ENCODE peak calls at places on chromosomes 11 and 22, in five cellular contexts. One of them, this sample, is unnamed. For H3K27me3, the result is how much of the 10 kb centered on the place peaks cover.

GRCh38 chr11:131824766-131825165 is 454.4 kb downstream of the NTM start:
- DNase-seq in mesendoderm: no peak
- DNase-seq in AG04450: no peak
- DNase-seq in WERI-Rb-1: no peak
- DNase-seq in adrenal gland: no peak
- DNase-seq in this sample: no peak

GRCh38 chr11:120674537-120674936 is 163.0 kb downstream of the GRIK4 start:
- DNase-seq in mesendoderm: no peak
- DNase-seq in AG04450: peak
- DNase-seq in WERI-Rb-1: no peak
- DNase-seq in adrenal gland: no peak
- DNase-seq in this sample: no peak

GRCh38 chr22:39448205-39449054 is 8.4 kb upstream of the MGAT3 start:
- DNase-seq in mesendoderm: no peak
- DNase-seq in AG04450: no peak
- DNase-seq in WERI-Rb-1: no peak
- DNase-seq in adrenal gland: no peak
- DNase-seq in this sample: no peak

GRCh38 chr11:35160248-35160820 is 21.4 kb downstream of the CD44 start:
- DNase-seq in mesendoderm: peak
- DNase-seq in AG04450: no peak
- DNase-seq in WERI-Rb-1: no peak
- DNase-seq in adrenal gland: no peak
- DNase-seq in this sample: no peak

GRCh38 chr11:75429902-75430691 is 2.9 kb downstream of the KLHL35 start:
- DNase-seq in mesendoderm: peak
- DNase-seq in AG04450: no peak
- DNase-seq in WERI-Rb-1: no peak
- DNase-seq in adrenal gland: peak
- DNase-seq in this sample: no peak

GRCh38 chr22:38176170-38176741 is 5.4 kb downstream of the PLA2G6 start:
- DNase-seq in mesendoderm: no peak
- DNase-seq in AG04450: peak
- DNase-seq in WERI-Rb-1: peak
- DNase-seq in adrenal gland: peak
- DNase-seq in this sample: no peak

GRCh38 chr22:46965552-46966494 is 203.4 kb downstream of the TBC1D22A start:
- DNase-seq in mesendoderm: no peak
- DNase-seq in AG04450: no peak
- DNase-seq in WERI-Rb-1: no peak
- DNase-seq in adrenal gland: no peak
- DNase-seq in this sample: no peak

GRCh38 chr11:83438438-83438837 is 152.3 kb upstream of the CCDC90B start:
- DNase-seq in mesendoderm: no peak
- DNase-seq in AG04450: no peak
- DNase-seq in WERI-Rb-1: no peak
- DNase-seq in adrenal gland: no peak
- DNase-seq in this sample: no peak

GRCh38 chr11:61032824-61033223 is 61.3 kb downstream of the CD6 start:
- DNase-seq in mesendoderm: no peak
- DNase-seq in AG04450: no peak
- DNase-seq in WERI-Rb-1: no peak
- DNase-seq in adrenal gland: no peak
- DNase-seq in this sample: no peak

GRCh38 chr11:121681536-121681935 is 228.8 kb upstream of the SORL1-AS1 start:
- DNase-seq in mesendoderm: no peak
- DNase-seq in AG04450: no peak
- DNase-seq in WERI-Rb-1: no peak
- DNase-seq in adrenal gland: no peak
- DNase-seq in this sample: no peak

GRCh38 chr11:44255406-44256071 is 54.4 kb downstream of the ALX4 start:
- DNase-seq in mesendoderm: no peak
- DNase-seq in AG04450: no peak
- DNase-seq in WERI-Rb-1: no peak
- DNase-seq in adrenal gland: no peak
- DNase-seq in this sample: no peak

GRCh38 chr11:10725114-10725906 is 25.7 kb upstream of the CTR9 start:
- DNase-seq in mesendoderm: no peak
- DNase-seq in AG04450: peak
- DNase-seq in WERI-Rb-1: no peak
- DNase-seq in adrenal gland: no peak
- DNase-seq in this sample: no peak

GRCh38 chr11:34890812-34891211 is 25.4 kb downstream of the APIP start:
- DNase-seq in mesendoderm: no peak
- DNase-seq in AG04450: peak
- DNase-seq in WERI-Rb-1: no peak
- DNase-seq in adrenal gland: no peak
- DNase-seq in this sample: no peak

GRCh38 chr11:34343153-34343552 is 14.7 kb downstream of the ABTB2 start:
- DNase-seq in mesendoderm: no peak
- DNase-seq in AG04450: no peak
- DNase-seq in WERI-Rb-1: no peak
- DNase-seq in adrenal gland: no peak
- DNase-seq in this sample: no peak

GRCh38 chr11:46281374-46281831 is 3.9 kb downstream of the CREB3L1 start:
- DNase-seq in mesendoderm: peak
- DNase-seq in AG04450: no peak
- DNase-seq in WERI-Rb-1: no peak
- DNase-seq in adrenal gland: no peak
- DNase-seq in this sample: no peak

GRCh38 chr22:27667121-27667843 is 134.3 kb downstream of the MN1 start:
- DNase-seq in mesendoderm: peak
- DNase-seq in AG04450: no peak
- DNase-seq in WERI-Rb-1: no peak
- DNase-seq in adrenal gland: peak
- DNase-seq in this sample: no peak

GRCh38 chr11:123505546-123506299 is 75.7 kb downstream of the GRAMD1B start:
- DNase-seq in mesendoderm: peak
- DNase-seq in AG04450: no peak
- DNase-seq in WERI-Rb-1: peak
- DNase-seq in adrenal gland: no peak
- DNase-seq in this sample: no peak

GRCh38 chr11:114040706-114041211 is 18.8 kb upstream of the ZBTB16 start:
- DNase-seq in mesendoderm: no peak
- DNase-seq in AG04450: no peak
- DNase-seq in WERI-Rb-1: no peak
- DNase-seq in adrenal gland: no peak
- DNase-seq in this sample: no peak

GRCh38 chr11:79236541-79236971 is 204.3 kb downstream of the TENM4 start:
- DNase-seq in mesendoderm: peak
- DNase-seq in AG04450: peak
- DNase-seq in WERI-Rb-1: no peak
- DNase-seq in adrenal gland: no peak
- DNase-seq in this sample: no peak

GRCh38 chr22:22407061-22407460 is 101.5 kb downstream of the ZNF280B start:
- DNase-seq in mesendoderm: no peak
- DNase-seq in AG04450: no peak
- DNase-seq in WERI-Rb-1: peak
- DNase-seq in adrenal gland: no peak
- DNase-seq in this sample: no peak
- H3K27me3 ChIP-seq in mesendoderm: under half
- H3K27me3 ChIP-seq in AG04450: under half
- H3K27me3 ChIP-seq in WERI-Rb-1: under half
- H3K27me3 ChIP-seq in adrenal gland: under half
- H3K27me3 ChIP-seq in this sample: half or more

GRCh38 chr22:42720263-42721044 is at the start of gene A4GALT:
- DNase-seq in mesendoderm: no peak
- DNase-seq in AG04450: no peak
- DNase-seq in WERI-Rb-1: no peak
- DNase-seq in adrenal gland: no peak
- DNase-seq in this sample: no peak

GRCh38 chr22:42717197-42717967 is 3.3 kb downstream of the A4GALT start:
- DNase-seq in mesendoderm: peak
- DNase-seq in AG04450: no peak
- DNase-seq in WERI-Rb-1: peak
- DNase-seq in adrenal gland: no peak
- DNase-seq in this sample: no peak

GRCh38 chr22:42719656-42720262 is 911 bp downstream of the A4GALT start:
- DNase-seq in mesendoderm: no peak
- DNase-seq in AG04450: no peak
- DNase-seq in WERI-Rb-1: no peak
- DNase-seq in adrenal gland: no peak
- DNase-seq in this sample: no peak

GRCh38 chr22:42721045-42721434 is 370 bp upstream of the A4GALT start:
- DNase-seq in mesendoderm: no peak
- DNase-seq in AG04450: no peak
- DNase-seq in WERI-Rb-1: no peak
- DNase-seq in adrenal gland: no peak
- DNase-seq in this sample: no peak

GRCh38 chr22:42719133-42719532 is 1.5 kb downstream of the A4GALT start:
- DNase-seq in mesendoderm: no peak
- DNase-seq in AG04450: no peak
- DNase-seq in WERI-Rb-1: no peak
- DNase-seq in adrenal gland: no peak
- DNase-seq in this sample: no peak
- H3K27me3 ChIP-seq in mesendoderm: under half
- H3K27me3 ChIP-seq in AG04450: under half
- H3K27me3 ChIP-seq in WERI-Rb-1: under half
- H3K27me3 ChIP-seq in adrenal gland: under half
- H3K27me3 ChIP-seq in this sample: under half

GRCh38 chr11:133956650-133957633 is at the start of gene IGSF9B:
- DNase-seq in mesendoderm: peak
- DNase-seq in AG04450: no peak
- DNase-seq in WERI-Rb-1: peak
- DNase-seq in adrenal gland: peak
- DNase-seq in this sample: no peak

GRCh38 chr11:133955091-133955846 is 1.5 kb downstream of the IGSF9B start:
- DNase-seq in mesendoderm: peak
- DNase-seq in AG04450: no peak
- DNase-seq in WERI-Rb-1: no peak
- DNase-seq in adrenal gland: no peak
- DNase-seq in this sample: no peak

GRCh38 chr11:133957926-133958325 is 1.2 kb upstream of the IGSF9B start:
- DNase-seq in mesendoderm: peak
- DNase-seq in AG04450: no peak
- DNase-seq in WERI-Rb-1: no peak
- DNase-seq in adrenal gland: no peak
- DNase-seq in this sample: no peak

GRCh38 chr11:133953999-133954398 is 2.8 kb downstream of the IGSF9B start:
- DNase-seq in mesendoderm: no peak
- DNase-seq in AG04450: no peak
- DNase-seq in WERI-Rb-1: no peak
- DNase-seq in adrenal gland: no peak
- DNase-seq in this sample: no peak

DNA sequence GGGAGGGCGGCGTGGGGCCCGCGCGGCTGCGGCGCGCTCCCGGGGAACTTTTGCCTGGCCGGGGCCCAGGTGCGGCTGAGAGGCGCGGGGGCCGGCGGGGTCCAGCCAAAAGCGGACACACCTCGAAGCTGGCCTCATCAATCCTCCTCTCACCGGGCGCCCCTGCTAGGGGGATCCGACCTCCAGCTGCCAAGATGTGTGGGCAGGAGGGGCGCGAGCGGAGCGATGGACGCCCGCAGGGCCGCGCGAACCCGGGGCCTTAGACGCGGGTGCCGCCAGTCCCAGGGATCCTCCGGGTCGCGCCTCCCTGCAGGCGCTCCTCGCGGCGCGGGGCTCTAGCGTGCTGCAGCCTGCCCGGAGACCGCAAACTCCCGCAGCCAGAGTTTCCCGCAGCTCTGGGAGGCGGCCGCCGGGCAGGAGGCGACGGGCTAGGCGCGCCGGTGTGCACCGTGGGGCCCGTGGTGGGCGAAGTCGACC is 785 bp downstream of the IGSF9B start:
- DNase-seq in mesendoderm: no peak
- DNase-seq in AG04450: no peak
- DNase-seq in WERI-Rb-1: no peak
- DNase-seq in adrenal gland: no peak
- DNase-seq in this sample: no peak
- H3K27me3 ChIP-seq in mesendoderm: under half
- H3K27me3 ChIP-seq in AG04450: half or more
- H3K27me3 ChIP-seq in WERI-Rb-1: under half
- H3K27me3 ChIP-seq in adrenal gland: under half
- H3K27me3 ChIP-seq in this sample: under half

DNA sequence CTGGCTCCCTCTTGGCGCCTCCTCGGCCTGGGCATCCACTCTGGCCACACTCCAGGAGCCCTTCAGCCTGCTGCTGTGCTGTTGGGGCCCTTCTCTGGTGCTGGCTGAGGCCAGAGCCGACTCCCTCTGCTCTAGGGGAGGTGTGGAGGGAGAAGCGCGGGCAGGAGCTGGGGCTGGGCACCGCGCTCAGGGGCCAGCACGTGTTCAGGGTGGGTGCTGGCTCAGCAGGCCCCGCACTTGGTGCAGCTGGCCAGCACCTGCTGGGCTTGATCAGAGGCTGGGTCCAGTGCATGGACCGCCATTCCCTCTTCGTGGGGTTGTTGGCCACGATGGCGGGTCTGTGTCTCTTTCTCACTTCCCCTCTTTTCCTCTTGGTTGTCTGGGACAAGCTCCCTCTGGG is 2381.0 kb downstream of the LRRC4C start:
- DNase-seq in mesendoderm: no peak
- DNase-seq in AG04450: no peak
- DNase-seq in WERI-Rb-1: no peak
- DNase-seq in adrenal gland: no peak
- DNase-seq in this sample: no peak
- H3K27me3 ChIP-seq in mesendoderm: under half
- H3K27me3 ChIP-seq in AG04450: under half
- H3K27me3 ChIP-seq in WERI-Rb-1: under half
- H3K27me3 ChIP-seq in adrenal gland: under half
- H3K27me3 ChIP-seq in this sample: under half

GRCh38 chr11:17640493-17641164 is 78.7 kb upstream of the MYOD1 start:
- DNase-seq in mesendoderm: no peak
- DNase-seq in AG04450: no peak
- DNase-seq in WERI-Rb-1: no peak
- DNase-seq in adrenal gland: no peak
- DNase-seq in this sample: no peak

GRCh38 chr11:17643506-17644405 is 75.6 kb upstream of the MYOD1 start:
- DNase-seq in mesendoderm: no peak
- DNase-seq in AG04450: no peak
- DNase-seq in WERI-Rb-1: peak
- DNase-seq in adrenal gland: no peak
- DNase-seq in this sample: no peak

GRCh38 chr11:17642980-17643379 is 76.4 kb upstream of the MYOD1 start:
- DNase-seq in mesendoderm: no peak
- DNase-seq in AG04450: no peak
- DNase-seq in WERI-Rb-1: no peak
- DNase-seq in adrenal gland: no peak
- DNase-seq in this sample: no peak

GRCh38 chr11:17642370-17642769 is 77.0 kb upstream of the MYOD1 start:
- DNase-seq in mesendoderm: no peak
- DNase-seq in AG04450: no peak
- DNase-seq in WERI-Rb-1: no peak
- DNase-seq in adrenal gland: no peak
- DNase-seq in this sample: no peak

GRCh38 chr11:17641792-17642350 is 77.5 kb upstream of the MYOD1 start:
- DNase-seq in mesendoderm: no peak
- DNase-seq in AG04450: no peak
- DNase-seq in WERI-Rb-1: no peak
- DNase-seq in adrenal gland: no peak
- DNase-seq in this sample: no peak
- H3K27me3 ChIP-seq in mesendoderm: under half
- H3K27me3 ChIP-seq in AG04450: under half
- H3K27me3 ChIP-seq in WERI-Rb-1: under half
- H3K27me3 ChIP-seq in adrenal gland: under half
- H3K27me3 ChIP-seq in this sample: under half